ENCODE peak calls at places on chromosome 15, in ten cellular contexts. O, K, Q, H, Y, L, D, Z, X and S are unnamed samples.

GRCh38 chr15:59685737-59686297 is 3.3 kb downstream of the BNIP2 start:
- DNase-seq in Q (no peak), Z (peak), H (no peak), K (no peak), L (peak), O (no peak), Y (no peak), D (no peak), X (no peak), S (no peak)

GRCh38 chr15:38252481-38253311 is at the start of gene SPRED1:
- DNase-seq in K (peak), Z (peak), X (peak), Q (no peak), L (peak), Y (peak), O (peak), D (peak), H (peak), S (peak)

GRCh38 chr15:33028495-33028894 is 166.0 kb downstream of the FMN1 start:
- DNase-seq in Q (no peak), Z (peak), D (no peak), K (no peak), L (peak), H (no peak), O (no peak), Y (no peak), X (no peak), S (no peak)

GRCh38 chr15:77555232-77555631 is 77.5 kb downstream of the LINGO1 start:
- DNase-seq in Z (no peak), K (no peak), D (no peak), X (no peak), Q (no peak), Y (no peak), H (no peak), L (no peak), O (no peak), S (no peak)

GRCh38 chr15:85047271-85047948 is 65.8 kb downstream of the PDE8A start:
- DNase-seq in Z (peak), K (no peak), Q (no peak), D (peak), X (no peak), H (no peak), Y (no peak), L (peak), O (no peak), S (no peak)

GRCh38 chr15:100849021-100849831 is 30.4 kb upstream of the ALDH1A3 start:
- DNase-seq in D (peak), X (peak), O (peak), K (peak), Z (peak), Q (peak), Y (no peak), H (peak), L (peak), S (peak)

GRCh38 chr15:73748731-73749130 is 4.4 kb downstream of the INSYN1 start:
- DNase-seq in K (no peak), Z (no peak), O (no peak), L (no peak), D (no peak), Y (no peak), Q (no peak), H (no peak), X (no peak), S (no peak)

GRCh38 chr15:48855501-48856440 is 22.2 kb upstream of the EID1 start:
- DNase-seq in H (no peak), Z (peak), D (no peak), X (no peak), O (no peak), Q (no peak), K (peak), Y (no peak), L (peak), S (no peak)

GRCh38 chr15:79034284-79034683 is 56.3 kb downstream of the RASGRF1 start:
- DNase-seq in D (no peak), L (no peak), O (no peak), Y (no peak), K (no peak), Q (no peak), H (no peak), X (no peak), Z (no peak), S (no peak)

GRCh38 chr15:63041402-63041977 is 1.1 kb upstream of the TPM1 start:
- DNase-seq in O (no peak), L (no peak), K (no peak), H (no peak), Z (no peak), Y (no peak), Q (no peak), X (no peak), D (no peak), S (no peak)

GRCh38 chr15:95196176-95196915 is 965.0 kb downstream of the MCTP2 start:
- DNase-seq in X (no peak), D (no peak), K (no peak), Q (no peak), H (no peak), Y (no peak), O (no peak), L (no peak), Z (no peak), S (no peak)

GRCh38 chr15:48541659-48542334 is 103.7 kb downstream of the FBN1 start:
- DNase-seq in H (no peak), K (no peak), X (no peak), Q (no peak), O (no peak), D (no peak), L (peak), Y (no peak), Z (peak), S (no peak)

GRCh38 chr15:71440479-71441071 is 325.3 kb downstream of the THSD4 start:
- DNase-seq in K (peak), D (no peak), H (no peak), L (peak), Q (peak), Y (no peak), Z (peak), X (no peak), O (no peak), S (no peak)

GRCh38 chr15:86611392-86612040 is 531.8 kb downstream of the AGBL1 start:
- DNase-seq in Z (peak), D (no peak), H (peak), Q (no peak), Y (no peak), L (no peak), X (no peak), K (no peak), O (no peak), S (peak)

GRCh38 chr15:74040115-74040850 is 42.1 kb downstream of the GOLGA6A start:
- DNase-seq in O (no peak), K (no peak), H (no peak), X (no peak), L (peak), D (peak), Q (peak), Y (peak), Z (peak), S (no peak)

GRCh38 chr15:56919708-56920637 is 1.5 kb downstream of the TCF12 start:
- DNase-seq in L (peak), Q (no peak), O (no peak), H (no peak), Z (peak), K (peak), X (peak), Y (no peak), D (peak), S (peak)

GRCh38 chr15:63595066-63595465 is 2.1 kb upstream of the FBXL22 start:
- DNase-seq in Z (no peak), H (no peak), D (no peak), X (no peak), K (no peak), Y (no peak), L (no peak), Q (no peak), O (no peak), S (no peak)

GRCh38 chr15:25641762-25642161 is 202.9 kb upstream of the UBE3A start:
- DNase-seq in H (no peak), X (no peak), Y (no peak), O (no peak), K (no peak), Q (no peak), L (no peak), D (no peak), Z (no peak), S (no peak)

GRCh38 chr15:69729167-69729748 is 276.6 kb downstream of the RPLP1 start:
- DNase-seq in O (peak), Y (no peak), K (peak), Z (peak), D (no peak), Q (no peak), H (peak), X (no peak), L (peak), S (no peak)

GRCh38 chr15:97745481-97746071 is 214.9 kb upstream of the ARRDC4 start:
- DNase-seq in Y (no peak), H (no peak), Q (peak), D (no peak), Z (peak), L (no peak), K (peak), O (no peak), X (no peak), S (no peak)

GRCh38 chr15:39124925-39125625 is 455.8 kb upstream of the THBS1 start:
- DNase-seq in Y (no peak), H (no peak), L (peak), K (no peak), Z (peak), D (no peak), Q (no peak), X (no peak), O (no peak), S (no peak)

GRCh38 chr15:90264649-90265048 is 823 bp upstream of the NGRN start:
- DNase-seq in H (no peak), O (no peak), X (no peak), K (peak), Z (no peak), D (no peak), Q (no peak), Y (no peak), L (no peak), S (no peak)

GRCh38 chr15:79858469-79858868 is 38.3 kb downstream of the MTHFS start:
- DNase-seq in D (no peak), Y (no peak), L (no peak), X (no peak), Q (no peak), Z (no peak), H (no peak), K (no peak), O (no peak), S (no peak)

GRCh38 chr15:99371180-99372103 is 120.2 kb downstream of the LRRC28 start:
- DNase-seq in X (no peak), D (no peak), Y (no peak), Q (no peak), O (no peak), K (no peak), L (peak), H (no peak), Z (no peak), S (no peak)